ENCODE peak calls at places on chromosomes 13 and 19, in ten cellular contexts. J is foreskin fibroblast, C is SK-N-SH, D is epithelial cell of proximal tubule, V is AG10803, G is LNCaP clone FGC, Q is astrocyte of the cerebellum, L is IMR-90, S is DND-41, O is lung. I is an unnamed sample.

GRCh38 chr13:44669534-44669933 is 93.4 kb upstream of the TSC22D1 start:
- DNase-seq in G (no peak), C (no peak), D (no peak), Q (no peak), L (no peak), O (no peak), V (no peak), J (no peak), S (no peak), I (peak)

GRCh38 chr19:19775891-19776205 is 42.9 kb upstream of the ZNF14 start:
- DNase-seq in Q (no peak), O (no peak), J (no peak), G (no peak), V (no peak), D (no peak), S (no peak), L (no peak), C (no peak), I (no peak)

GRCh38 chr19:4327252-4327876 is 11.3 kb downstream of the STAP2 start:
- DNase-seq in L (peak), V (peak), C (peak), J (peak), S (peak), D (no peak), G (no peak), O (peak), Q (no peak), I (peak)

GRCh38 chr13:99766641-99767045 is 204.9 kb downstream of the ZIC5 start:
- DNase-seq in D (no peak), C (no peak), S (no peak), L (no peak), Q (no peak), G (peak), J (no peak), O (no peak), V (no peak), I (no peak)

GRCh38 chr19:32498641-32499200 is 82.3 kb upstream of the PDCD5 start:
- DNase-seq in O (no peak), G (no peak), S (peak), V (no peak), D (no peak), J (no peak), L (no peak), Q (no peak), C (no peak), I (no peak)

GRCh38 chr13:44605275-44605674 is 29.1 kb upstream of the TSC22D1 start:
- DNase-seq in L (no peak), J (peak), O (no peak), D (no peak), Q (no peak), V (peak), C (no peak), S (no peak), G (no peak), I (no peak)

GRCh38 chr13:101596803-101597202 is 144.3 kb downstream of the ITGBL1 start:
- DNase-seq in J (no peak), Q (no peak), O (no peak), C (no peak), L (no peak), S (no peak), D (no peak), G (no peak), V (no peak), I (no peak)

GRCh38 chr19:18469245-18470107 is 31.5 kb upstream of the ISYNA1 start:
- DNase-seq in D (peak), O (peak), S (peak), J (no peak), V (peak), L (peak), C (peak), G (no peak), Q (peak), I (peak)

GRCh38 chr13:87497426-87497825 is 173.7 kb upstream of the SLITRK5 start:
- DNase-seq in O (no peak), G (no peak), Q (no peak), D (peak), L (no peak), J (no peak), S (no peak), V (no peak), C (no peak), I (no peak)

GRCh38 chr19:35055715-35056179 is 14.2 kb downstream of the HPN start:
- DNase-seq in V (no peak), J (no peak), G (no peak), L (no peak), S (no peak), Q (no peak), D (no peak), C (no peak), O (no peak), I (no peak)

GRCh38 chr19:1610579-1610978 is 5.3 kb upstream of the UQCR11 start:
- DNase-seq in C (no peak), S (no peak), Q (no peak), O (no peak), D (no peak), J (no peak), V (no peak), G (no peak), L (no peak), I (no peak)

GRCh38 chr13:73714522-73714921 is 419.7 kb downstream of the KLF12 start:
- DNase-seq in V (no peak), O (no peak), J (no peak), S (no peak), L (no peak), C (no peak), Q (no peak), G (no peak), D (no peak), I (no peak)

GRCh38 chr19:49338691-49339363 is 3.6 kb downstream of the CD37 start:
- DNase-seq in V (no peak), O (peak), J (no peak), G (no peak), D (no peak), S (no peak), C (peak), L (no peak), Q (no peak), I (peak)

GRCh38 chr13:98301721-98302120 is 124.7 kb upstream of the RNF113B start:
- DNase-seq in C (no peak), J (no peak), Q (peak), G (peak), D (no peak), V (peak), L (peak), S (no peak), O (no peak), I (no peak)

GRCh38 chr19:34229721-34230120 is 24.6 kb upstream of the GARRE1 start:
- DNase-seq in D (no peak), C (no peak), Q (no peak), J (no peak), L (no peak), O (no peak), G (no peak), V (no peak), S (no peak), I (no peak)

GRCh38 chr19:16659464-16659831 is 496 bp downstream of the SMIM7 start:
- DNase-seq in L (no peak), O (no peak), Q (no peak), V (no peak), C (no peak), D (no peak), J (no peak), G (no peak), S (no peak), I (no peak)

GRCh38 chr13:112738606-112739005 is 48.8 kb downstream of the ATP11A start:
- DNase-seq in V (no peak), O (no peak), J (no peak), D (no peak), Q (no peak), C (no peak), G (no peak), S (no peak), L (no peak), I (no peak)

GRCh38 chr19:54660306-54660705 is 2.5 kb upstream of the LILRB4 start:
- DNase-seq in G (no peak), V (no peak), D (no peak), C (no peak), S (no peak), J (no peak), O (no peak), Q (no peak), L (no peak), I (no peak)

GRCh38 chr19:58154287-58154678 is 3.7 kb upstream of the ZNF329 start:
- DNase-seq in Q (no peak), G (no peak), S (no peak), O (peak), D (no peak), C (no peak), V (peak), L (peak), J (peak), I (peak)

GRCh38 chr19:41646589-41647204 is 19.8 kb upstream of the CEACAM4 start:
- DNase-seq in Q (no peak), L (no peak), J (no peak), V (peak), S (no peak), G (no peak), D (no peak), O (no peak), C (peak), I (no peak)

GRCh38 chr19:35755550-35756371 is 1.1 kb downstream of the HSPB6 start:
- DNase-seq in D (no peak), S (no peak), J (peak), O (no peak), G (no peak), Q (no peak), V (peak), C (no peak), L (peak), I (no peak)

GRCh38 chr13:51955281-51955771 is 55.9 kb downstream of the ATP7B start:
- DNase-seq in O (no peak), S (no peak), G (no peak), C (no peak), L (no peak), J (no peak), D (no peak), Q (peak), V (no peak), I (no peak)

DNA sequence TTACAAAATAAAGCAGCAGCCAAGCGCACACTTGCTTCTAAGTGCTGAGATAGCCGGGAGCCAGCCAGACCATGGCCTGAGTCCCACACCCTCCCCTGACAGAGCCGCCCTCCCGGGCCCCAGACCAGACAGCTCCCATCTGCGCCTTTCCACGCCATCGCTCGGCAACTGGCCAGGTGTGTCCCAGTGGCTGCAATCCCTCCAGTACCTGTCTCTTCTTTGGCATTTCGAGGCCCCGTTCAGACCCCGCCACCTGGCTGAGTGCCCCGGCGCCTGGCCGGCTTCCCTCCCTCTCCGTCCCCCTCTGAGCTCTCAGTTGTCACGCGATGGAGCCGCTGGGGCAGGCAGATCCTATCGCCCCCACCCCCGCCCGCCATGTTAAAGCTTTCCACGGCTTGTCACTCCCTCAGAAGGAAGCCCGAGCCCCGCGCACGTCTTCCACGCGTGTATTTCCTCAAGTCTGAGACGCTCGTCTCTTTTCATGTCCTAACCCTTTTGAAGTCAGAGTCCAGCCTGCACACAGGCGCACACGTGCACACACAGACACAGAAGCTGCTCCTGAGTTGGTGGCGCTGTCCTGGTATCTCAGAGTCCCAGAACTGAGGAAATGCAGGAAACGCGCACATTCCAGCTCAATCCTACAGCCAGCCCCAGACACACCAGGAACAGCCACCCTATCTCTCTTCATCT is 7.9 kb downstream of the MLLT1 start:
- DNase-seq in J (peak), G (no peak), V (peak), O (peak), Q (no peak), D (no peak), L (peak), C (peak), S (no peak), I (peak)
- TF ChIP-seq CTCF in J (no peak), G (peak), V (peak), O (no peak), Q (no peak), D (no peak), L (peak), C (peak), S (no peak), I (no peak)

GRCh38 chr19:50447750-50448149 is 15.1 kb downstream of the MYBPC2 start:
- DNase-seq in C (no peak), O (no peak), Q (no peak), S (no peak), J (no peak), D (no peak), G (no peak), V (no peak), L (no peak), I (no peak)

GRCh38 chr19:50450369-50451222 is 17.9 kb downstream of the MYBPC2 start:
- DNase-seq in Q (no peak), L (no peak), V (no peak), J (no peak), C (no peak), G (no peak), O (no peak), D (no peak), S (no peak), I (no peak)

GRCh38 chr19:50447053-50447452 is 14.4 kb downstream of the MYBPC2 start:
- DNase-seq in S (no peak), Q (no peak), V (no peak), C (no peak), L (no peak), O (no peak), G (no peak), J (no peak), D (no peak), I (no peak)

GRCh38 chr19:50451223-50451534 is 18.5 kb downstream of the MYBPC2 start:
- DNase-seq in C (no peak), G (no peak), O (no peak), S (no peak), L (no peak), Q (no peak), D (no peak), J (no peak), V (no peak), I (no peak)

GRCh38 chr19:50449236-50449899 is 16.7 kb downstream of the MYBPC2 start:
- DNase-seq in Q (no peak), C (no peak), S (no peak), G (no peak), O (no peak), L (no peak), V (no peak), J (no peak), D (peak), I (no peak)
- TF ChIP-seq CTCF in Q (no peak), C (no peak), S (no peak), G (no peak), O (no peak), L (no peak), V (no peak), J (no peak), D (no peak), I (no peak)

GRCh38 chr19:531009-531752 is 379 bp upstream of the CDC34 start:
- DNase-seq in C (peak), L (peak), G (no peak), O (peak), D (no peak), J (peak), V (peak), S (peak), Q (no peak), I (peak)
- TF ChIP-seq CTCF in C (no peak), L (peak), G (peak), O (no peak), D (no peak), J (no peak), V (peak), S (no peak), Q (no peak), I (no peak)

GRCh38 chr19:8412783-8413592 is at the start of gene MARCHF2:
- DNase-seq in V (peak), L (peak), O (peak), C (peak), S (peak), G (peak), Q (peak), D (peak), J (peak), I (peak)
- TF ChIP-seq CTCF in V (peak), L (peak), O (peak), C (peak), S (peak), G (peak), Q (peak), D (peak), J (peak), I (peak)

DNA sequence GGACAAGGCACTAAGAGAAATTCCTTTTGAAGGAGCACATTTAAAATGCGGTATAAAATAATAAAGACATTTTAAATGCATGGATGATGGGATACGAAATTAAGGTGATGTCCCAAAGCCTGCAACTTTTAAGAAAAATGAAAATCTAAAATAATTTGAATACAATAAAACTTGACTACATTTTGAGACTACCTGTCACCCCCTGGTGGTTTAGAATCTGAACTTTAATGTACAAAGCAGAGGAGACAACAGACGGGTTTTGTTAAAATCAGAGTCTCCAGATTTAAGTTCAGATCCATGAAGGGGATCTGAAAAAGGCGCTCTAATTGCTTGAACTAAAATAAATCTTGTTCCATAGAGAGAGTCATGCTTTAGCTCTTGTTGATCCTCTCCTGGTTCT is 1129.3 kb upstream of the PCDH20 start:
- DNase-seq in C (no peak), J (no peak), V (no peak), O (no peak), Q (no peak), S (no peak), D (no peak), L (no peak), G (no peak), I (no peak)
- TF ChIP-seq CTCF in C (peak), J (no peak), V (no peak), O (no peak), Q (no peak), S (no peak), D (peak), L (no peak), G (no peak), I (peak)

GRCh38 chr19:40598121-40598917 is 2.9 kb upstream of the LTBP4 start:
- DNase-seq in L (peak), Q (peak), O (peak), J (peak), D (no peak), V (peak), S (peak), C (peak), G (no peak), I (peak)
- TF ChIP-seq CTCF in L (peak), Q (peak), O (peak), J (peak), D (peak), V (peak), S (peak), C (peak), G (peak), I (peak)

DNA sequence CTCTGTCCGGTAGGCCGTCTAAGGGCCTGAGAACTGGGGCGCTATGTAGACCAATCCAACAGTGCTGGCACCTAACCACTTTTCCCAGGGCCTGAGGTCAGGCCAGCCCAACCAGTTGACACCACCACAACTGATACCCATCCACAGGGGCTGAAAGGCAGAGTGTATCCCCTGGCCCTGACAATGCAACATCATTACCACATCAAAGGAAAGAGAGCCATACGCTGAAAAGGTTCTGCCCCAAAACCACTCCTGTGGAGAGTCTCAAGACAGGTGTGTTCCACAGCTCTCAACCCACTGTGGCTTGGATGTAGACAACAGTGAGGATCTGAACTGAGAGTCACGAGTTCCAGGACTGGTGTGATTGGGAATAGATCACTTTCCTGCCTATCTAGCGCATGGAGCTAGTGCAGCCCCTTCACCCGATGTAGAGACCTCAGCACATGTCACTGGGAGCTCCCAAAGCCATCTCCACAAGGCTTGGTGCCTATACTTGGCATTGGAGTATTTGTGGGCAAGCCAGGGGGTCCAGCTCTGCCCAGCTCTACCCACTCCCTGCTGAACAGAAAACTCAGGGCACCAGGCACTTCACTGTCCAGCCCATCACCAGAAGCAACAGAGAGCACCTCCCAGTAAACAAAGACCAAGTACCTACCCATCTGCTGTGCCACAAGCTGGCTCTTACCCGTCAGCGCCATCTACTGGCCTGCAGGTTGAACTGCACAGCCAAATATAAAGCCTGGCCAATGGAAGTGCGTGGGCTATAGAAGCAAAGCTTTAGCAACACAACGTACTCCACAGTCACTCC is 579.5 kb downstream of the UQCRFS1 start:
- DNase-seq in D (no peak), J (peak), V (peak), C (peak), Q (peak), L (peak), S (peak), G (peak), O (peak), I (peak)
- TF ChIP-seq CTCF in D (peak), J (peak), V (peak), C (peak), Q (peak), L (peak), S (peak), G (peak), O (peak), I (peak)

DNA sequence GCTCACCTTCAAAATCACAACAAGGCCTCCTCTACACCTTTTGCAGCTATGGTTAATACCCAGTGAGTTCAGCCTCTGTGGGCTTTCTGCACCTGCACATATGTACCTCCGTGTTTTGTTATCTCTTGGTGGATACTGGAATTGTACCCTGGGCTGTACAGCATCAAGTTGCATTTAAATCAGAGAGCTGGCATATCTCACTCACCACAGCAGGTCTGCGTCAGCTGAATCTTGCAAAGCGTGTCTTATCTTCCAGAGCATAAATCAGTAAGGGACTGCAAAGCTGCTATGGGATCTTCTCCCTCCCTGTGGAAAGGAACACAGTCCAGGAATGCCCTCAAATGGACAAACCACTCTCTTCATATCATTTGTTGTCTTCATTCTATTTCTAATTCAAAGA is 1048.7 kb downstream of the UQCRFS1 start:
- DNase-seq in Q (no peak), J (no peak), V (no peak), L (no peak), S (no peak), D (no peak), G (no peak), O (no peak), C (no peak), I (no peak)
- TF ChIP-seq CTCF in Q (no peak), J (no peak), V (no peak), L (no peak), S (no peak), D (no peak), G (no peak), O (no peak), C (no peak), I (no peak)

I was measured in GM13977.